ENCODE peak calls at places on chromosomes 3 and 15, in seven cellular contexts. H is PC-3; Y is posterior vena cava; A is SW480; L is NCI-H2171; G is substantia nigra; O is activated CD4-positive, alpha-beta T cell treated with anti-CD3 and anti-CD28 coated beads, Interleukin-2, amount 50 U/mL, for 4 hours. S is an unnamed sample.

GRCh38 chr15:83881156-83881555 is 227.2 kb downstream of the ADAMTSL3 start:
- DNase-seq in L (no peak), O (no peak), H (no peak), A (no peak), Y (no peak), G (no peak), S (no peak)

GRCh38 chr3:150599611-150600297 is 3.4 kb upstream of the SELENOT start:
- DNase-seq in L (no peak), O (no peak), G (no peak), Y (no peak), H (peak; percentile 96), A (no peak), S (no peak)

GRCh38 chr3:152879790-152880174 is 44.9 kb downstream of the P2RY1 start:
- DNase-seq in O (no peak), G (no peak), Y (no peak), H (no peak), A (no peak), L (no peak), S (no peak)

GRCh38 chr3:133944641-133945441 is 49.2 kb upstream of the RAB6B start:
- DNase-seq in H (peak; percentile 69), Y (peak; percentile 70), L (no peak), A (no peak), G (no peak), O (no peak), S (peak; percentile 55)

GRCh38 chr3:128482857-128483656 is 9.9 kb downstream of the GATA2 start:
- DNase-seq in L (no peak), G (no peak), Y (no peak), O (no peak), A (no peak), H (peak; percentile 72), S (no peak)

GRCh38 chr3:142213298-142213697 is 12.1 kb downstream of the GK5 start:
- DNase-seq in O (no peak), L (no peak), G (no peak), Y (no peak), H (no peak), A (no peak), S (no peak)

GRCh38 chr3:177220136-177220974 is 23.1 kb upstream of the TBL1XR1 start:
- DNase-seq in Y (no peak), A (peak; percentile 26), L (no peak), H (no peak), G (no peak), O (no peak), S (no peak)

GRCh38 chr3:111676177-111677021 is 81.3 kb upstream of the ZBED2 start:
- DNase-seq in A (peak; percentile 76), O (no peak), Y (no peak), L (no peak), G (no peak), H (peak; percentile 99), S (no peak)

GRCh38 chr15:50458301-50458700 is 34.1 kb downstream of the USP8 start:
- DNase-seq in L (no peak), A (no peak), H (no peak), Y (no peak), G (no peak), O (no peak), S (no peak)

GRCh38 chr3:77079988-77080585 is 40.2 kb downstream of the ROBO2 start:
- DNase-seq in G (no peak), O (no peak), L (no peak), Y (no peak), A (no peak), H (no peak), S (no peak)